ENCODE peak calls at places on chromosomes 11 and 22, in four cellular contexts. Z is esophagus squamous epithelium, J is right lobe of liver, D is cardiac muscle cell. C is an unnamed sample. For H3K36me3, the result is how much of the 10 kb centered on the place peaks cover.

GRCh38 chr11:80637011-80637410 is 1196.2 kb upstream of the TENM4 start:
- DNase-seq in Z (no peak), J (no peak), D (no peak), C (no peak)

GRCh38 chr22:35506259-35506570 is 34.4 kb upstream of the RASD2 start:
- DNase-seq in D (no peak), Z (no peak), J (no peak), C (no peak)

GRCh38 chr11:66291303-66291705 is 390 bp upstream of the TMEM151A start:
- DNase-seq in D (no peak), J (no peak), Z (no peak), C (no peak)

GRCh38 chr22:50696799-50697561 is 24.4 kb downstream of the SHANK3 start:
- DNase-seq in Z (no peak), J (peak), D (peak), C (peak)

GRCh38 chr11:117328414-117329010 is 858 bp downstream of the CEP164 start:
- DNase-seq in D (peak), Z (no peak), J (no peak), C (no peak)

GRCh38 chr22:20244744-20245576 is 23.2 kb downstream of the RTN4R start:
- DNase-seq in Z (no peak), D (no peak), J (no peak), C (no peak)

GRCh38 chr11:76823481-76824028 is 37.2 kb upstream of the ACER3 start:
- DNase-seq in D (peak), Z (no peak), J (peak), C (no peak)

GRCh38 chr11:2269601-2270321 is 627 bp downstream of the ASCL2 start:
- DNase-seq in D (peak), J (peak), Z (no peak), C (peak)

GRCh38 chr11:66632952-66633351 is 5.6 kb upstream of the RBM4 start:
- DNase-seq in J (no peak), D (no peak), Z (no peak), C (no peak)

GRCh38 chr11:64358907-64359711 is at the start of gene RPS6KA4:
- DNase-seq in D (peak), J (peak), Z (no peak), C (peak)

GRCh38 chr11:45079075-45079444 is 67.4 kb upstream of the PRDM11 start:
- DNase-seq in Z (no peak), D (no peak), J (no peak), C (no peak)

GRCh38 chr22:17774928-17775675 is 833 bp upstream of the BID start:
- DNase-seq in Z (no peak), D (no peak), J (no peak), C (no peak)

GRCh38 chr11:74318241-74318932 is 6.9 kb upstream of the P4HA3 start:
- DNase-seq in D (no peak), Z (no peak), J (no peak), C (no peak)

GRCh38 chr11:15655552-15655951 is 540.8 kb downstream of the INSC start:
- DNase-seq in J (no peak), Z (no peak), D (no peak), C (no peak)

GRCh38 chr11:32817181-32817842 is 12.4 kb upstream of the PRRG4 start:
- DNase-seq in J (no peak), D (no peak), Z (no peak), C (no peak)

GRCh38 chr11:7846003-7846402 is 49.3 kb upstream of the OR5P2 start:
- DNase-seq in Z (no peak), D (no peak), J (no peak), C (no peak)

GRCh38 chr11:11843233-11843632 is 1.5 kb downstream of the USP47 start:
- DNase-seq in Z (no peak), D (peak), J (no peak), C (no peak)

GRCh38 chr22:17588606-17589005 is 25.3 kb downstream of the SLC25A18 start:
- DNase-seq in D (no peak), Z (no peak), J (no peak), C (no peak)

GRCh38 chr11:69339041-69339733 is 45.2 kb downstream of the MYEOV start:
- DNase-seq in Z (no peak), J (no peak), D (no peak), C (no peak)

GRCh38 chr22:19814428-19814827 is 40.2 kb downstream of the GNB1L start:
- DNase-seq in J (no peak), Z (no peak), D (no peak), C (no peak)

GRCh38 chr22:46754110-46754799 is 8.2 kb upstream of the TBC1D22A start:
- DNase-seq in J (peak), D (peak), Z (peak), C (peak)

GRCh38 chr11:34323601-34324000 is 34.2 kb downstream of the ABTB2 start:
- DNase-seq in J (no peak), Z (no peak), D (no peak), C (no peak)

GRCh38 chr11:118870396-118871343 is 13.0 kb upstream of the CXCR5 start:
- DNase-seq in D (peak), J (peak), Z (no peak), C (peak)

GRCh38 chr11:69773626-69774353 is 1.4 kb downstream of the FGF4 start:
- DNase-seq in D (no peak), J (no peak), Z (no peak), C (no peak)

GRCh38 chr22:31148953-31149627 is 8.8 kb upstream of the PLA2G3 start:
- DNase-seq in J (peak), Z (no peak), D (peak), C (no peak)

GRCh38 chr11:44621784-44622183 is 56.3 kb downstream of the CD82 start:
- DNase-seq in Z (no peak), D (no peak), J (no peak), C (no peak)

GRCh38 chr11:33266418-33267215 is 9.4 kb downstream of the HIPK3 start:
- DNase-seq in D (peak), J (no peak), Z (no peak), C (no peak)

GRCh38 chr11:1122356-1123002 is 35.3 kb upstream of the MUC5AC start:
- DNase-seq in J (no peak), D (no peak), Z (no peak), C (peak)

GRCh38 chr11:40286137-40286536 is 1173.3 kb downstream of the LRRC4C start:
- DNase-seq in J (no peak), D (no peak), Z (no peak), C (no peak)

GRCh38 chr22:26826431-26826935 is 169.1 kb downstream of the MIAT start:
- DNase-seq in Z (no peak), J (no peak), D (no peak), C (no peak)

GRCh38 chr22:45547016-45547345 is 44.3 kb downstream of the FBLN1 start:
- DNase-seq in D (no peak), J (no peak), Z (no peak), C (no peak)

GRCh38 chr22:45546333-45547015 is 43.8 kb downstream of the FBLN1 start:
- DNase-seq in Z (no peak), J (no peak), D (no peak), C (no peak)

GRCh38 chr22:45542001-45542520 is 39.4 kb downstream of the FBLN1 start:
- DNase-seq in D (no peak), Z (no peak), J (no peak), C (no peak)

GRCh38 chr22:45543243-45543642 is 40.6 kb downstream of the FBLN1 start:
- DNase-seq in J (no peak), Z (no peak), D (no peak), C (no peak)

GRCh38 chr22:45544588-45545170 is 42.0 kb downstream of the FBLN1 start:
- DNase-seq in D (peak), J (no peak), Z (no peak), C (no peak)
- H3K36me3 ChIP-seq in D (under half), J (under half), Z (under half), C (under half)

GRCh38 chr22:36678477-36678876 is 25.1 kb downstream of the CACNG2 start:
- DNase-seq in J (no peak), D (no peak), Z (no peak), C (no peak)
- H3K27ac ChIP-seq in J (no peak), D (no peak), Z (no peak), C (no peak)

GRCh38 chr11:111046291-111046690 is 199.2 kb upstream of the POU2AF2 start:
- DNase-seq in Z (no peak), D (no peak), J (no peak), C (no peak)

GRCh38 chr11:111045408-111045806 is 200.1 kb upstream of the POU2AF2 start:
- DNase-seq in D (no peak), Z (no peak), J (no peak), C (no peak)

GRCh38 chr11:111049131-111049530 is 196.4 kb upstream of the POU2AF2 start:
- DNase-seq in J (no peak), D (no peak), Z (no peak), C (no peak)

GRCh38 chr11:111045874-111046273 is 199.7 kb upstream of the POU2AF2 start:
- DNase-seq in J (no peak), Z (no peak), D (no peak), C (no peak)

GRCh38 chr11:111047376-111047775 is 198.1 kb upstream of the POU2AF2 start:
- DNase-seq in Z (no peak), J (no peak), D (no peak), C (no peak)
- H3K36me3 ChIP-seq in Z (under half), J (under half), D (under half), C (under half)

DNA sequence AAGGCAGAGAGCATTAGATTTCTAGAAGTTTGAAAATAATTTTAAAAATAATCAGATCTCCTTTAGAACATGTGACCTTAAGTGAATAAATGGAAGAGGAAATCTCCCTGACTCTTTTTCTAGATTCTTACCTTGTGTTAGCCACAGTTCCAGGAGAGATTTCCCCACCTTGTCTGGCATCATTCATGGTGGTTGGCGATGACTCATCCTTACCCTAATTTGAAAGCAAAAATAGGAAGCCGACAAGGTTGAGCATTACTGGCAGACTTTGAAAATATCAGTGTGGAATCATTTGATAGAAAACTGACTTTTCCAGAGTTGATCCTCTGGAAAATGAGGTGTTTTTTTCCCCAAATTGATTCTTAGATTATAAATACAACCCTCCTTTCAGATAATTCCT is 48.1 kb downstream of the CNTN5 start:
- DNase-seq in D (no peak), Z (no peak), J (no peak), C (no peak)
- H3K27ac ChIP-seq in D (no peak), Z (no peak), J (no peak), C (no peak)